ENCODE peak calls at places on chromosomes 11 and 22, in six cellular contexts. Q, O, D, X, S and E are unnamed samples.

GRCh38 chr11:36750349-36750748 is 152.3 kb upstream of the RAG2 start:
- DNase-seq in Q (no peak), O (no peak), D (no peak), X (no peak), S (no peak), E (no peak)

GRCh38 chr11:107927559-107927958 is 689 bp upstream of the RAB39A start:
- DNase-seq in Q (no peak), O (no peak), D (no peak), X (no peak), S (no peak), E (no peak)

GRCh38 chr11:2671748-2672147 is 28.0 kb downstream of the KCNQ1OT1 start:
- DNase-seq in Q (no peak), O (no peak), D (peak), X (no peak), S (no peak), E (no peak)

GRCh38 chr11:56670984-56671383 is 7.5 kb downstream of the OR5AR1 start:
- DNase-seq in Q (no peak), O (no peak), D (no peak), X (no peak), S (no peak), E (no peak)

GRCh38 chr11:63518548-63518947 is 12.7 kb downstream of the LGALS12 start:
- DNase-seq in Q (no peak), O (no peak), D (no peak), X (no peak), S (no peak), E (no peak)

GRCh38 chr11:117146521-117146920 is 2.4 kb downstream of the PAFAH1B2 start:
- DNase-seq in Q (no peak), O (no peak), D (peak), X (no peak), S (no peak), E (no peak)

GRCh38 chr22:44254811-44255210 is 57.9 kb downstream of the SHISAL1 start:
- DNase-seq in Q (no peak), O (no peak), D (no peak), X (no peak), S (no peak), E (no peak)

GRCh38 chr22:27596133-27596905 is 205.2 kb downstream of the MN1 start:
- DNase-seq in Q (no peak), O (no peak), D (no peak), X (no peak), S (no peak), E (no peak)

GRCh38 chr11:88103337-88104206 is 71.7 kb downstream of the RAB38 start:
- DNase-seq in Q (no peak), O (no peak), D (peak), X (no peak), S (peak), E (no peak)

GRCh38 chr11:72245232-72245816 is 1.3 kb upstream of the PHOX2A start:
- DNase-seq in Q (no peak), O (no peak), D (peak), X (no peak), S (no peak), E (no peak)

GRCh38 chr22:24185501-24186351 is 4.4 kb downstream of the SUSD2 start:
- DNase-seq in Q (peak), O (no peak), D (no peak), X (peak), S (no peak), E (no peak)

GRCh38 chr11:104858882-104859735 is 39.2 kb downstream of the CASP12 start:
- DNase-seq in Q (no peak), O (no peak), D (no peak), X (no peak), S (no peak), E (no peak)

GRCh38 chr11:77191429-77191822 is 63.4 kb downstream of the MYO7A start:
- DNase-seq in Q (no peak), O (no peak), D (no peak), X (peak), S (no peak), E (no peak)

GRCh38 chr22:28017859-28018258 is 98.8 kb upstream of the PITPNB start:
- DNase-seq in Q (peak), O (no peak), D (no peak), X (peak), S (no peak), E (no peak)

GRCh38 chr11:44085330-44085729 is 10.1 kb upstream of the EXT2 start:
- DNase-seq in Q (no peak), O (no peak), D (no peak), X (no peak), S (no peak), E (no peak)

GRCh38 chr11:19829109-19829790 is 116.6 kb downstream of the NAV2 start:
- DNase-seq in Q (no peak), O (no peak), D (peak), X (no peak), S (no peak), E (no peak)